ENCODE peak calls at places on chromosomes 4 and X, in ten cellular contexts. J, A, H, W, E, B, T, D, K and P are unnamed samples.

GRCh38 chr4:166077782-166078181 is 204.7 kb downstream of the TLL1 start:
- DNase-seq in J (no peak), A (no peak), H (no peak), W (no peak), E (no peak), B (no peak), T (no peak), D (no peak), K (no peak), P (no peak)

GRCh38 chr4:7737268-7737645 is 202.4 kb downstream of the AFAP1 start:
- DNase-seq in J (no peak), A (no peak), H (no peak), W (no peak), E (no peak), B (no peak), T (no peak), D (no peak), K (no peak), P (no peak)

GRCh38 chr4:121943941-121944340 is 7.9 kb downstream of the TRPC3 start:
- DNase-seq in J (no peak), A (no peak), H (no peak), W (no peak), E (no peak), B (no peak), T (no peak), D (no peak), K (no peak), P (no peak)

GRCh38 chr4:137946423-137946822 is 295.7 kb downstream of the SLC7A11 start:
- DNase-seq in J (no peak), A (no peak), H (no peak), W (no peak), E (no peak), B (no peak), T (no peak), D (no peak), K (no peak), P (no peak)

GRCh38 chrX:18941896-18942295 is 42.0 kb downstream of the PHKA2 start:
- DNase-seq in J (no peak), A (no peak), H (no peak), W (no peak), E (no peak), B (no peak), T (no peak), D (no peak), K (no peak), P (no peak)

GRCh38 chrX:48966796-48967579 is 4.7 kb downstream of the KCND1 start:
- DNase-seq in J (no peak), A (no peak), H (no peak), W (no peak), E (no peak), B (no peak), T (no peak), D (no peak), K (no peak), P (no peak)

GRCh38 chrX:11787564-11787963 is 29.5 kb downstream of the MSL3 start:
- DNase-seq in J (peak; percentile 39), A (peak; percentile 80), H (peak; percentile 65), W (peak; percentile 37), E (no peak), B (no peak), T (peak; percentile 75), D (peak; percentile 31), K (peak; percentile 10), P (peak; percentile 40)

GRCh38 chr4:57233391-57233790 is 123.2 kb upstream of the IGFBP7 start:
- DNase-seq in J (peak; percentile 46), A (no peak), H (no peak), W (no peak), E (no peak), B (no peak), T (no peak), D (no peak), K (no peak), P (no peak)

GRCh38 chr4:67659065-67659464 is 41.9 kb downstream of the UBA6 start:
- DNase-seq in J (no peak), A (no peak), H (no peak), W (no peak), E (no peak), B (no peak), T (no peak), D (no peak), K (no peak), P (no peak)

GRCh38 chr4:6257243-6258025 is 12.2 kb upstream of the WFS1 start:
- DNase-seq in J (no peak), A (no peak), H (no peak), W (no peak), E (no peak), B (no peak), T (no peak), D (peak; percentile 9), K (no peak), P (no peak)

GRCh38 chr4:125750827-125751466 is 436.2 kb downstream of the FAT4 start:
- DNase-seq in J (no peak), A (no peak), H (no peak), W (no peak), E (no peak), B (no peak), T (peak; percentile 23), D (no peak), K (no peak), P (no peak)

GRCh38 chrX:3403748-3404147 is 57.3 kb upstream of the MXRA5 start:
- DNase-seq in J (no peak), A (no peak), H (no peak), W (no peak), E (no peak), B (no peak), T (no peak), D (no peak), K (no peak), P (no peak)

GRCh38 chrX:129741880-129742758 is 3.3 kb downstream of the XPNPEP2 start:
- DNase-seq in J (no peak), A (peak; percentile 40), H (no peak), W (no peak), E (no peak), B (no peak), T (no peak), D (no peak), K (no peak), P (no peak)

GRCh38 chr4:25787891-25788331 is 74.9 kb downstream of the SEL1L3 start:
- DNase-seq in J (no peak), A (no peak), H (no peak), W (peak; percentile 37), E (no peak), B (no peak), T (no peak), D (no peak), K (no peak), P (peak; percentile 40)

GRCh38 chr4:162349395-162349794 is 185.6 kb upstream of the FSTL5 start:
- DNase-seq in J (no peak), A (no peak), H (no peak), W (no peak), E (no peak), B (no peak), T (no peak), D (no peak), K (no peak), P (no peak)

GRCh38 chr4:85486425-85487101 is 11.6 kb downstream of the ARHGAP24 start:
- DNase-seq in J (no peak), A (no peak), H (no peak), W (no peak), E (no peak), B (no peak), T (no peak), D (no peak), K (no peak), P (no peak)
- TF ChIP-seq POLR2AphosphoS5 in J (no peak), A (no peak), H (no peak), W (no peak), E (no peak), B (no peak), T (no peak), D (no peak), K (no peak), P (peak; percentile 25)

DNA sequence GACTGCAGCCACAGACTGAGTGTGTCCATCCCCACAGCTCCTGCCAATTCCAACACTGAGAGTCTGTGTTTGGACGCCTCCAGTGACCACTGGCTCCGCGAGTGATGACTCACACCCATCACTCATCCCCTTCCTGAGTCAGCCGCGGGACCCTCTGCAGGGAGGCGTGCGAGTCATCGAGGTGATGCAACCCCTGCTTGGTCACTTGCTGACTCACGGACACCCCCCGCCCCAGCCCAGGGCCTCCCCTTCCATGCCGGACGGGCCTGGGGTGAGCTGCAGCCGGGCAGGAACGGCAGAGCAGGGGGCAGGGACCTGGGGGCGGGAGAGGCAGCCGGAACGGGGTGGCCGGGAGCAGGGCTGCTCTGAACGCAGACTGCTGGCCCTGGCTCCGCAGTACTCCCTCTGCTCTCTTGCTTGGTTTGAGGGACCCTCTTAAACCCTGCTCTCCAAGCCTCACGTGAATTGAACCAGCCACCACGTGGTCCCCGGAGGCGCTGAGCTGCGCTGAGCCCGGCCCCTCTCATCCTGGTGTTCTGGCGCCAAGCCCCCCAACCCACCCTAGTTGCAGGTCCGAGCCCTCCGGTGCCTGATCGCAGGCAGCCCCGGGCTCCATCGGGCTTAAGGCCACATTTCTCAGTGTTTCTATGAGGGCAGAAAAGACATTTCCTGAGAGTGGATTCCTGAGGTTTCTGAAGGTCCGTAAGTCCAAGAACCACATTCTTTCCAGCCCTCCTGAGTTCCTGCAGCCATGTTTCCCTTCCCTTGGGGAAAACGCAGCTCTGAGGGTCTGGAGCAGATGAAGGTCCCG is 32.4 kb downstream of the FGFRL1 start:
- DNase-seq in J (no peak), A (peak; percentile 97), H (peak; percentile 95), W (peak; percentile 89), E (no peak), B (peak; percentile 97), T (peak; percentile 63), D (peak; percentile 24), K (peak; percentile 93), P (peak; percentile 77)
- TF ChIP-seq POLR2AphosphoS5 in J (no peak), A (peak; percentile 69), H (peak; percentile 43), W (peak; percentile 85), E (no peak), B (peak; percentile 81), T (no peak), D (no peak), K (peak; percentile 73), P (no peak)

DNA sequence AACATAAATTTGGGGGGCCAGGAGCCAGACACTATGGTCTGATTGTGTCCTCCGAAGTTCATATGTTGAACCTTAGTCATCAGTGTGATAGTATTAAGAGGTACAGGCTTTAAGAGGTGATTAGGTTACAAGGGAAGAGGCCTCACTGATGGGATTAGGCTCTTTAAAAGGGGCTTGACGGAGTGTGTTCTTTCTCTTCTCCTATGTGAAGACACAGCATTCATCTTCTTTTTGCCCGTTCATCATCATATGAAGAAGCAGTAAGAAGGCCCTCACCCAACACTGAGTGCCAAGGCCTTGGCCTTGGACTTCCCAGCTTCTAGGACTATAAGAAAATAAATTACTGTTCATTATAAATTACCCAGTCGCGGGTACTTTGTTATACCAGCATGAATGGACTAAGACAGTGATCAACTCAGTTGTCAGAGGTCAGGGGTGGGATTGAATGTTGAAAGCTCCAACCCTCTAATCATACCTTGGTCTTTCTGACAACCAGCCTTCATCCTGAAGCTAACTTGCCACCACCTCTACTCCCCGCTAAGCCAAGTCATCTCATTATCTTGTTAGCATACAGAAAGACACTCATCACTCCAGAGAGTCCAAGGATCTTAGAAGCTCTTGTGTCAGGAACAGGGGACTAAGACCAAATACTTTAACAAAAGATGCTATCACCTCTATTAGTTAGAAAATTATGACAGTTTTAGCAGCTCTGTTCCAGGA is 543.4 kb upstream of the DIPK2B start:
- DNase-seq in J (no peak), A (no peak), H (no peak), W (no peak), E (no peak), B (no peak), T (no peak), D (no peak), K (no peak), P (no peak)
- TF ChIP-seq POLR2AphosphoS5 in J (no peak), A (no peak), H (no peak), W (no peak), E (no peak), B (no peak), T (no peak), D (no peak), K (no peak), P (no peak)

GRCh38 chr4:77762531-77762930 is 56.6 kb downstream of the CNOT6L start:
- DNase-seq in J (no peak), A (no peak), H (no peak), W (no peak), E (no peak), B (no peak), T (no peak), D (no peak), K (no peak), P (no peak)
- TF ChIP-seq POLR2AphosphoS5 in J (no peak), A (no peak), H (no peak), W (no peak), E (no peak), B (no peak), T (no peak), D (no peak), K (no peak), P (no peak)